ENCODE peak calls at places on chromosomes 3 and 15, in six cellular contexts. Z, D, C, J, O and N are unnamed samples. For H3K9me3, the result is how much of the 10 kb centered on the place peaks cover.

GRCh38 chr15:96273317-96274086 is 57.0 kb upstream of the NR2F2 start:
- DNase-seq in Z (peak), D (no peak), C (no peak), J (peak), O (no peak), N (no peak)

GRCh38 chr3:2597615-2598014 is 498.9 kb downstream of the CNTN4 start:
- DNase-seq in Z (no peak), D (no peak), C (no peak), J (no peak), O (no peak), N (no peak)

GRCh38 chr3:179421500-179421899 is 29.8 kb downstream of the GNB4 start:
- DNase-seq in Z (peak), D (no peak), C (peak), J (peak), O (no peak), N (no peak)

GRCh38 chr3:44913868-44914468 is 39.6 kb downstream of the TGM4 start:
- DNase-seq in Z (peak), D (peak), C (peak), J (peak), O (peak), N (peak)

GRCh38 chr15:23912191-23912590 is 225.1 kb upstream of the NDN start:
- DNase-seq in Z (peak), D (no peak), C (no peak), J (no peak), O (no peak), N (no peak)

GRCh38 chr3:9649791-9650521 is 651 bp downstream of the MTMR14 start:
- DNase-seq in Z (no peak), D (no peak), C (no peak), J (no peak), O (no peak), N (no peak)

GRCh38 chr3:49415931-49416601 is 3.8 kb downstream of the TCTA start:
- DNase-seq in Z (no peak), D (no peak), C (no peak), J (no peak), O (no peak), N (no peak)

GRCh38 chr3:11641683-11642407 is 1.9 kb downstream of the VGLL4 start:
- DNase-seq in Z (peak), D (no peak), C (no peak), J (peak), O (no peak), N (peak)

GRCh38 chr3:112109313-112109712 is 23.1 kb downstream of the C3orf52 start:
- DNase-seq in Z (no peak), D (no peak), C (no peak), J (no peak), O (no peak), N (no peak)

GRCh38 chr3:58010562-58010961 is 2.3 kb downstream of the FLNB start:
- DNase-seq in Z (no peak), D (no peak), C (no peak), J (no peak), O (no peak), N (no peak)

DNA sequence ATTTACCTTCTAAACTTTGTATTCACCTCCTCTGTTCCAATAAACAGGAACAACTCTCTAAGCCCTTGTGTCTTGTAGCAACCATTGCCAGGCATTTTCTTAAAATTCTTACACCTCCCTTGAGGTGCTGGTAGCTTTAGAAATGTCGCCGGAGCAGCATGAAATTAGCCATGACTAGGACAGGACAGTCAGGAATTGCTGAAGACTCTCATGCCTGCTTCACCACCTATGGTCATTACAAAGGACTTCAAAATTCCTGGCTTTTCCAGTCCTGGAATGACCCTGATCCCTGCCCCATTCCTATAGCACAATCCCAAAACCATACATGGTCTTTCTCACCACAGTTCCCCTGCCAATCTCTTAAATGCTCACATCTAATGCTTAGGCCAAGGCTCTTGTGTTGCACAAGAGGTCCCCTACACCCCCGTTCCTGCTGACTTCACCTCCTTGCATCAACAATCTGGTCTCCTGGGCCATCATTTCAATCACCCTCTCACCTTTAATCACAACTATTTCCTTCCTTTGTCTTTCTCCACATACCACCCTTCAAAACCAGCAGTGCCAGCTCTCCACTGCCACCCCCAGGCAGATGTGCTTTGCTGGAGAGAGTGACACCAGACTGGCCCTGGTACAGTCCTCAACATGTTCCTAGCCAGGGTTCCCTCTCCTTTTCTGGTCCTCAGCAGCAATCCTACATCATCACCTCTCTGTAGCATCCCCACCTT is 113.2 kb upstream of the TJP1 start:
- DNase-seq in Z (no peak), D (no peak), C (no peak), J (peak), O (no peak), N (no peak)
- TF ChIP-seq CTCF in Z (no peak), D (peak), C (peak), J (peak), O (no peak), N (no peak)

GRCh38 chr3:124584245-124584551 is 146.1 kb upstream of the UMPS start:
- DNase-seq in Z (no peak), D (no peak), C (no peak), J (no peak), O (no peak), N (no peak)
- H3K9me3 ChIP-seq in Z (under half), D (under half), C (under half), J (under half), O (under half), N (under half)

GRCh38 chr3:185659942-185660921 is 74.1 kb downstream of the SENP2 start:
- DNase-seq in Z (peak), D (peak), C (peak), J (peak), O (peak), N (peak)
- TF ChIP-seq CTCF in Z (peak), D (peak), C (peak), J (peak), O (peak), N (peak)

DNA sequence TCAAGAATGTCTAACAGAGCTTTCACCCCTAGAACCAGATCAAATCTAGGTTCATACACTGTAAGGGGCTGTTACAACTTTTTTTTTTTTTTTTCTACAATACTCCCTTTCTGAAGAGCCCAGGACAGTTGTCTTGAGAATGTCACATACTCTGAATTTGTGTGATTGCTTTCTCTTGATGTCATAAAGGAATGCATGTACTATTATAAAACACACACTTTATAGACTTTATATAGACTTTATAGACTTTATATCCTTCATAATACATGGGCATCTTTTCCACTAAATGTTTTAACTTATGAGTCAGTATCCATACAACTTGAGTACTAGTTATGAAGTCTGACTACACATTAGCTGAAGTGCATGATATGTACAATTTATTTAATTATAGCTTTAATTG is 26.3 kb downstream of the RFX7 start:
- DNase-seq in Z (no peak), D (no peak), C (no peak), J (no peak), O (no peak), N (no peak)
- H3K9me3 ChIP-seq in Z (under half), D (under half), C (under half), J (under half), O (under half), N (under half)

GRCh38 chr15:71573599-71573998 is 236.8 kb upstream of the NR2E3 start:
- DNase-seq in Z (no peak), D (no peak), C (no peak), J (no peak), O (no peak), N (no peak)
- TF ChIP-seq CTCF in Z (no peak), D (no peak), C (no peak), J (no peak), O (no peak), N (no peak)

GRCh38 chr3:96259-96658 is 100.3 kb upstream of the CHL1 start:
- DNase-seq in Z (no peak), D (no peak), C (no peak), J (no peak), O (no peak), N (no peak)

GRCh38 chr3:97864-98263 is 98.7 kb upstream of the CHL1 start:
- DNase-seq in Z (no peak), D (no peak), C (no peak), J (no peak), O (no peak), N (no peak)

DNA sequence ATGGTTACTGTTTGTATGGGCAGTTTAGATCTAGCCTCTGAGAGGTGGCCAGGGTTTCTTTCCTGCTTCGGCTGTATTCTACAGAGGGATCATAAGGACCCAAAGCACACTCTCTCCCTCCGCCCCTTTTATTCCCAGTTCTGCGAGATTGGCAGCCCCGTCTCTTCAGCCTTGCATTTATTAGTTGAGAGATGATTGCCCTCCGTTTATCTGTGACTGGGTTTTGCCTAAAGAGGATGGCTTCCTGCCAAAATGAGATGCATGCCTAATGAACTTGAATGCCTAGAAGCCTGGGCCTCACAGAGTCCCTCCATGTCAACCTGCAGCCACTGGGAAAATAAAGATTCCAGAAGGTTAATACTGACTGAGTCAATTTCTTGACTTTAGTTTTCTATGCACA is 97.0 kb upstream of the CHL1 start:
- DNase-seq in Z (peak), D (no peak), C (no peak), J (peak), O (no peak), N (no peak)
- H3K9me3 ChIP-seq in Z (under half), D (under half), C (under half), J (under half), O (under half), N (under half)